ENCODE peak calls at places on chromosomes 7 and 10, in six cellular contexts. One of them, this sample, is unnamed.

GRCh38 chr10:104146871-104147270 is 24.9 kb downstream of the SFR1 start:
- DNase-seq in uterus: no peak
- DNase-seq in GM12892: no peak
- DNase-seq in NCI-H2081: no peak
- DNase-seq in EL: no peak
- DNase-seq in NCI-H460: no peak
- DNase-seq in this sample: no peak

GRCh38 chr10:106551501-106551900 is 613.0 kb downstream of the SORCS1 start:
- DNase-seq in uterus: no peak
- DNase-seq in NCI-H460: no peak
- DNase-seq in NCI-H2081: no peak
- DNase-seq in EL: no peak
- DNase-seq in GM12892: no peak
- DNase-seq in this sample: no peak

GRCh38 chr7:120966961-120967360 is 16.4 kb downstream of the ING3 start:
- DNase-seq in EL: no peak
- DNase-seq in NCI-H2081: no peak
- DNase-seq in NCI-H460: no peak
- DNase-seq in GM12892: no peak
- DNase-seq in uterus: no peak
- DNase-seq in this sample: no peak

GRCh38 chr7:30812676-30813075 is 41.5 kb downstream of the MINDY4 start:
- DNase-seq in NCI-H2081: no peak
- DNase-seq in NCI-H460: no peak
- DNase-seq in GM12892: no peak
- DNase-seq in uterus: no peak
- DNase-seq in EL: no peak
- DNase-seq in this sample: no peak

GRCh38 chr10:5512881-5513698 is 11.7 kb upstream of the CALML3 start:
- DNase-seq in EL: no peak
- DNase-seq in NCI-H460: no peak
- DNase-seq in NCI-H2081: no peak
- DNase-seq in GM12892: no peak
- DNase-seq in uterus: no peak
- DNase-seq in this sample: no peak

GRCh38 chr7:92547579-92547978 is 19.0 kb downstream of the RBM48 start:
- DNase-seq in EL: no peak
- DNase-seq in GM12892: no peak
- DNase-seq in uterus: no peak
- DNase-seq in NCI-H2081: no peak
- DNase-seq in NCI-H460: no peak
- DNase-seq in this sample: no peak

GRCh38 chr7:152608208-152608607 is 67.7 kb downstream of the XRCC2 start:
- DNase-seq in NCI-H460: no peak
- DNase-seq in uterus: no peak
- DNase-seq in NCI-H2081: no peak
- DNase-seq in GM12892: no peak
- DNase-seq in EL: no peak
- DNase-seq in this sample: no peak

GRCh38 chr7:77797734-77798393 is 370 bp downstream of the TMEM60 start:
- DNase-seq in EL: no peak
- DNase-seq in GM12892: no peak
- DNase-seq in NCI-H2081: no peak
- DNase-seq in uterus: no peak
- DNase-seq in NCI-H460: no peak
- DNase-seq in this sample: no peak

GRCh38 chr10:79380125-79380917 is 33.1 kb downstream of the PPIF start:
- DNase-seq in GM12892: no peak
- DNase-seq in uterus: peak; percentile 71
- DNase-seq in NCI-H2081: no peak
- DNase-seq in EL: peak; percentile 72
- DNase-seq in NCI-H460: no peak
- DNase-seq in this sample: no peak

GRCh38 chr7:118218413-118219156 is 5.9 kb upstream of the ANKRD7 start:
- DNase-seq in NCI-H460: peak; percentile 30
- DNase-seq in uterus: no peak
- DNase-seq in EL: no peak
- DNase-seq in NCI-H2081: no peak
- DNase-seq in GM12892: no peak
- DNase-seq in this sample: no peak

GRCh38 chr10:112771733-112772132 is 178.3 kb upstream of the TCF7L2 start:
- DNase-seq in GM12892: no peak
- DNase-seq in uterus: no peak
- DNase-seq in EL: no peak
- DNase-seq in NCI-H460: no peak
- DNase-seq in NCI-H2081: no peak
- DNase-seq in this sample: no peak

GRCh38 chr7:95693551-95694333 is 78.6 kb upstream of the DYNC1I1 start:
- DNase-seq in uterus: no peak
- DNase-seq in GM12892: no peak
- DNase-seq in NCI-H2081: no peak
- DNase-seq in NCI-H460: peak; percentile 20
- DNase-seq in EL: no peak
- DNase-seq in this sample: no peak

GRCh38 chr10:73413108-73413527 is 740 bp downstream of the ANXA7 start:
- DNase-seq in GM12892: peak; percentile 34
- DNase-seq in NCI-H2081: peak; percentile 47
- DNase-seq in EL: peak; percentile 45
- DNase-seq in NCI-H460: peak; percentile 25
- DNase-seq in uterus: peak; percentile 18
- DNase-seq in this sample: peak; percentile 41

GRCh38 chr10:43075612-43076003 is 1.3 kb upstream of the RET start:
- DNase-seq in uterus: no peak
- DNase-seq in EL: no peak
- DNase-seq in GM12892: no peak
- DNase-seq in NCI-H2081: no peak
- DNase-seq in NCI-H460: peak; percentile 19
- DNase-seq in this sample: no peak

GRCh38 chr7:7761340-7761973 is 43.0 kb upstream of the RPA3 start:
- DNase-seq in uterus: no peak
- DNase-seq in NCI-H2081: peak; percentile 11
- DNase-seq in EL: peak; percentile 59
- DNase-seq in NCI-H460: peak; percentile 50
- DNase-seq in GM12892: no peak
- DNase-seq in this sample: no peak

GRCh38 chr7:134462337-134462925 is 3.5 kb upstream of the AKR1B1 start:
- DNase-seq in NCI-H460: no peak
- DNase-seq in GM12892: no peak
- DNase-seq in NCI-H2081: no peak
- DNase-seq in uterus: no peak
- DNase-seq in EL: peak; percentile 89
- DNase-seq in this sample: no peak

GRCh38 chr10:117004627-117005453 is at the start of gene SHTN1:
- DNase-seq in uterus: peak; percentile 78
- DNase-seq in EL: peak; percentile 65
- DNase-seq in GM12892: peak; percentile 20
- DNase-seq in NCI-H2081: peak; percentile 86
- DNase-seq in NCI-H460: peak; percentile 59
- DNase-seq in this sample: no peak

GRCh38 chr10:110456523-110457091 is 41.1 kb upstream of the DUSP5 start:
- DNase-seq in uterus: no peak
- DNase-seq in NCI-H460: no peak
- DNase-seq in NCI-H2081: no peak
- DNase-seq in EL: peak; percentile 71
- DNase-seq in GM12892: no peak
- DNase-seq in this sample: no peak

GRCh38 chr7:303425-303824 is 13.5 kb downstream of the FOXL3 start:
- DNase-seq in NCI-H460: no peak
- DNase-seq in GM12892: no peak
- DNase-seq in EL: no peak
- DNase-seq in NCI-H2081: no peak
- DNase-seq in uterus: no peak
- DNase-seq in this sample: no peak

GRCh38 chr7:28573059-28573553 is 160.8 kb downstream of the CREB5 start:
- DNase-seq in GM12892: no peak
- DNase-seq in NCI-H460: no peak
- DNase-seq in uterus: peak; percentile 23
- DNase-seq in EL: peak; percentile 33
- DNase-seq in NCI-H2081: peak; percentile 85
- DNase-seq in this sample: no peak

GRCh38 chr7:100475549-100475948 is 3.5 kb downstream of the TSC22D4 start:
- DNase-seq in EL: no peak
- DNase-seq in NCI-H460: no peak
- DNase-seq in uterus: peak; percentile 48
- DNase-seq in NCI-H2081: no peak
- DNase-seq in GM12892: no peak
- DNase-seq in this sample: no peak

GRCh38 chr10:22834471-22834870 is 93.4 kb upstream of the ARMC3 start:
- DNase-seq in NCI-H460: no peak
- DNase-seq in uterus: no peak
- DNase-seq in EL: no peak
- DNase-seq in GM12892: no peak
- DNase-seq in NCI-H2081: no peak
- DNase-seq in this sample: no peak

GRCh38 chr7:73978681-73979563 is 49.1 kb upstream of the ELN start:
- DNase-seq in EL: peak; percentile 22
- DNase-seq in NCI-H460: peak; percentile 13
- DNase-seq in NCI-H2081: peak; percentile 4
- DNase-seq in uterus: peak; percentile 41
- DNase-seq in GM12892: no peak
- DNase-seq in this sample: peak; percentile 45

GRCh38 chr10:119466655-119467054 is 75.9 kb downstream of the RGS10 start:
- DNase-seq in EL: no peak
- DNase-seq in GM12892: no peak
- DNase-seq in NCI-H460: no peak
- DNase-seq in uterus: no peak
- DNase-seq in NCI-H2081: no peak
- DNase-seq in this sample: no peak

GRCh38 chr10:69490876-69491275 is 39.6 kb downstream of the TSPAN15 start:
- DNase-seq in uterus: peak; percentile 7
- DNase-seq in NCI-H460: no peak
- DNase-seq in GM12892: no peak
- DNase-seq in EL: no peak
- DNase-seq in NCI-H2081: no peak
- DNase-seq in this sample: no peak

GRCh38 chr7:140673770-140674155 is 1.0 kb downstream of the ADCK2 start:
- DNase-seq in GM12892: no peak
- DNase-seq in NCI-H2081: no peak
- DNase-seq in EL: no peak
- DNase-seq in NCI-H460: no peak
- DNase-seq in uterus: no peak
- DNase-seq in this sample: no peak

GRCh38 chr7:116934580-116934979 is 18.7 kb upstream of the ST7 start:
- DNase-seq in NCI-H460: no peak
- DNase-seq in GM12892: no peak
- DNase-seq in NCI-H2081: no peak
- DNase-seq in EL: no peak
- DNase-seq in uterus: no peak
- DNase-seq in this sample: no peak

GRCh38 chr10:30387646-30388243 is 38.7 kb upstream of the MTPAP start:
- DNase-seq in EL: peak; percentile 61
- DNase-seq in uterus: no peak
- DNase-seq in NCI-H2081: no peak
- DNase-seq in GM12892: no peak
- DNase-seq in NCI-H460: no peak
- DNase-seq in this sample: no peak

GRCh38 chr10:107481881-107482280 is 317.4 kb upstream of the SORCS1 start:
- DNase-seq in NCI-H460: no peak
- DNase-seq in EL: no peak
- DNase-seq in uterus: no peak
- DNase-seq in GM12892: no peak
- DNase-seq in NCI-H2081: no peak
- DNase-seq in this sample: no peak

This sample was measured in GM12878.